ENCODE peak calls at places on chromosomes 2 and 18, in seven cellular contexts. L is SW480, N is AG08396, B is iris pigment epithelial cell, X is chondrocyte, V is tibial artery, S is heart right ventricle. G is an unnamed sample.

GRCh38 chr2:27627963-27628766 is 647 bp downstream of the CCDC121 start:
- DNase-seq in L (peak; percentile 73), N (peak; percentile 48), V (no peak), B (peak; percentile 98), X (no peak), S (no peak), G (no peak)

GRCh38 chr2:220410296-220410695 is 782.9 kb downstream of the SLC4A3 start:
- DNase-seq in N (no peak), L (no peak), B (no peak), S (no peak), V (no peak), X (no peak), G (no peak)

GRCh38 chr2:223093436-223093839 is 41.4 kb downstream of the KCNE4 start:
- DNase-seq in N (no peak), B (peak; percentile 61), V (peak; percentile 76), X (no peak), L (peak; percentile 7), S (peak; percentile 65), G (peak; percentile 79)

GRCh38 chr2:213098612-213099011 is 52.8 kb downstream of the IKZF2 start:
- DNase-seq in B (no peak), N (no peak), X (no peak), V (no peak), S (peak; percentile 34), L (no peak), G (no peak)

GRCh38 chr18:21112140-21112473 is 494 bp upstream of the ROCK1 start:
- DNase-seq in L (no peak), S (no peak), V (peak; percentile 70), B (no peak), N (no peak), X (no peak), G (no peak)

GRCh38 chr18:12038082-12038660 is 55.5 kb upstream of the ANKRD62 start:
- DNase-seq in B (no peak), S (no peak), L (no peak), N (peak; percentile 25), V (no peak), X (no peak), G (peak; percentile 71)

GRCh38 chr2:118861741-118862140 is 14.3 kb upstream of the EN1 start:
- DNase-seq in V (no peak), S (no peak), L (no peak), N (no peak), B (no peak), X (no peak), G (no peak)

GRCh38 chr2:131493199-131494018 is 1.2 kb upstream of the MZT2A start:
- DNase-seq in N (no peak), L (peak; percentile 7), B (peak; percentile 8), S (no peak), X (no peak), V (no peak), G (no peak)

GRCh38 chr2:10868465-10869314 is 43.0 kb upstream of the KCNF1 start:
- DNase-seq in N (peak; percentile 58), L (no peak), S (peak; percentile 54), B (no peak), V (no peak), X (no peak), G (no peak)

GRCh38 chr18:42477261-42477660 is 522.2 kb downstream of the PIK3C3 start:
- DNase-seq in V (no peak), X (no peak), B (peak; percentile 2), L (no peak), N (no peak), S (no peak), G (no peak)

GRCh38 chr2:174027956-174028355 is 62.8 kb upstream of the SP3 start:
- DNase-seq in L (no peak), S (no peak), V (no peak), N (no peak), B (no peak), X (no peak), G (no peak)

GRCh38 chr18:79988925-79989361 is 580 bp upstream of the TXNL4A start:
- DNase-seq in V (no peak), N (peak; percentile 81), S (peak; percentile 27), X (no peak), L (peak; percentile 7), B (peak; percentile 75), G (no peak)

GRCh38 chr2:225124311-225124832 is 82.1 kb upstream of the DOCK10 start:
- DNase-seq in V (no peak), N (no peak), B (no peak), L (no peak), S (no peak), X (no peak), G (no peak)

GRCh38 chr2:129912066-129912820 is 67.2 kb upstream of the RAB6C start:
- DNase-seq in S (no peak), N (no peak), B (no peak), X (no peak), L (no peak), V (no peak), G (peak; percentile 65)

GRCh38 chr2:61340242-61340641 is 130.6 kb downstream of the USP34 start:
- DNase-seq in N (no peak), X (no peak), S (no peak), B (peak; percentile 87), V (no peak), L (no peak), G (no peak)

GRCh38 chr2:3280197-3280596 is 97.4 kb downstream of the EIPR1 start:
- DNase-seq in L (no peak), X (peak; percentile 81), B (no peak), S (no peak), N (no peak), V (peak; percentile 15), G (no peak)

GRCh38 chr2:8677646-8678592 is 3.9 kb upstream of the ID2 start:
- DNase-seq in S (peak; percentile 55), N (peak; percentile 58), L (peak; percentile 67), X (no peak), B (peak; percentile 58), V (peak; percentile 65), G (peak; percentile 87)

GRCh38 chr2:86809481-86810121 is 18.9 kb upstream of the CD8A start:
- DNase-seq in V (no peak), N (no peak), X (no peak), B (no peak), L (no peak), S (no peak), G (no peak)

GRCh38 chr18:55334875-55335274 is 253.1 kb downstream of the TCF4 start:
- DNase-seq in S (peak; percentile 54), X (no peak), V (peak; percentile 70), N (no peak), L (no peak), B (no peak), G (no peak)

GRCh38 chr18:51330148-51330547 is 132.7 kb upstream of the MEX3C start:
- DNase-seq in B (no peak), S (no peak), L (no peak), V (no peak), X (no peak), N (no peak), G (no peak)

GRCh38 chr2:127134833-127135830 is 28.2 kb upstream of the BIN1 start:
- DNase-seq in N (no peak), X (no peak), V (no peak), B (no peak), L (no peak), S (no peak), G (no peak)

GRCh38 chr2:207571370-207571769 is 41.6 kb downstream of the CREB1 start:
- DNase-seq in V (no peak), S (no peak), B (peak; percentile 31), N (no peak), X (no peak), L (no peak), G (no peak)

GRCh38 chr2:3563521-3563976 is 5.4 kb upstream of the RNASEH1 start:
- DNase-seq in S (no peak), B (no peak), N (no peak), X (no peak), L (no peak), V (no peak), G (no peak)

GRCh38 chr2:74457549-74458131 is 598 bp upstream of the WBP1 start:
- DNase-seq in B (no peak), S (peak; percentile 63), N (no peak), X (no peak), V (peak; percentile 48), L (peak; percentile 84), G (no peak)